ENCODE peak calls at places on chromosomes 3 and 15, in six cellular contexts. One of them, this sample, is unnamed.

GRCh38 chr15:62482715-62483429 is 317.8 kb upstream of the C2CD4B start:
- DNase-seq in C1 segment of cervical spinal cord: no peak
- DNase-seq in sigmoid colon: no peak
- DNase-seq in H9: peak; percentile 85
- DNase-seq in breast epithelium: no peak
- DNase-seq in OCI-LY7: peak; percentile 21
- DNase-seq in this sample: peak; percentile 36

GRCh38 chr3:172470588-172470987 is 22.3 kb upstream of the GHSR start:
- DNase-seq in H9: no peak
- DNase-seq in C1 segment of cervical spinal cord: no peak
- DNase-seq in sigmoid colon: no peak
- DNase-seq in breast epithelium: no peak
- DNase-seq in OCI-LY7: no peak
- DNase-seq in this sample: no peak

GRCh38 chr3:171058873-171059603 is 32.5 kb upstream of the SLC2A2 start:
- DNase-seq in OCI-LY7: no peak
- DNase-seq in breast epithelium: no peak
- DNase-seq in sigmoid colon: no peak
- DNase-seq in H9: no peak
- DNase-seq in C1 segment of cervical spinal cord: no peak
- DNase-seq in this sample: no peak

GRCh38 chr3:190764231-190764630 is 98.3 kb downstream of the GMNC start:
- DNase-seq in C1 segment of cervical spinal cord: no peak
- DNase-seq in breast epithelium: no peak
- DNase-seq in OCI-LY7: no peak
- DNase-seq in H9: no peak
- DNase-seq in sigmoid colon: no peak
- DNase-seq in this sample: no peak

GRCh38 chr15:63040954-63041353 is 1.6 kb upstream of the TPM1 start:
- DNase-seq in H9: no peak
- DNase-seq in sigmoid colon: no peak
- DNase-seq in breast epithelium: no peak
- DNase-seq in C1 segment of cervical spinal cord: no peak
- DNase-seq in OCI-LY7: no peak
- DNase-seq in this sample: no peak

GRCh38 chr3:23710555-23710954 is 95.2 kb upstream of the UBE2E1 start:
- DNase-seq in H9: peak; percentile 86
- DNase-seq in breast epithelium: no peak
- DNase-seq in C1 segment of cervical spinal cord: no peak
- DNase-seq in OCI-LY7: no peak
- DNase-seq in sigmoid colon: peak; percentile 89
- DNase-seq in this sample: no peak

GRCh38 chr3:186534113-186534669 is 10.0 kb downstream of the CRYGS start:
- DNase-seq in sigmoid colon: no peak
- DNase-seq in OCI-LY7: peak; percentile 81
- DNase-seq in H9: no peak
- DNase-seq in C1 segment of cervical spinal cord: no peak
- DNase-seq in breast epithelium: no peak
- DNase-seq in this sample: no peak

GRCh38 chr15:65611888-65612615 is 1.1 kb upstream of the INTS14 start:
- DNase-seq in breast epithelium: no peak
- DNase-seq in H9: no peak
- DNase-seq in C1 segment of cervical spinal cord: no peak
- DNase-seq in sigmoid colon: no peak
- DNase-seq in OCI-LY7: peak; percentile 43
- DNase-seq in this sample: peak; percentile 5

GRCh38 chr3:115512565-115513410 is 110.5 kb upstream of the GAP43 start:
- DNase-seq in breast epithelium: no peak
- DNase-seq in C1 segment of cervical spinal cord: no peak
- DNase-seq in OCI-LY7: no peak
- DNase-seq in sigmoid colon: no peak
- DNase-seq in H9: peak; percentile 89
- DNase-seq in this sample: peak; percentile 31

GRCh38 chr3:72331076-72331475 is 517.2 kb downstream of the SHQ1 start:
- DNase-seq in C1 segment of cervical spinal cord: no peak
- DNase-seq in sigmoid colon: no peak
- DNase-seq in breast epithelium: no peak
- DNase-seq in OCI-LY7: no peak
- DNase-seq in H9: no peak
- DNase-seq in this sample: no peak